ENCODE peak calls at places on chromosomes 13 and 19, in seven cellular contexts. One of them, this sample, is unnamed.
A peak's percentile ranks its signal among the peaks of the same experiment; 100 is the strongest.

GRCh38 chr13:45575830-45576180 is 39.7 kb downstream of the ERICH6B start:
- DNase-seq in lower lobe of right lung: no peak
- DNase-seq in body of pancreas: no peak
- DNase-seq in cardiac muscle cell: no peak
- DNase-seq in CD4-positive, alpha-beta memory T cell: no peak
- DNase-seq in tibial nerve: no peak
- DNase-seq in left ventricle myocardium inferior: no peak
- DNase-seq in this sample: no peak

GRCh38 chr19:52566588-52566987 is 3.5 kb upstream of the ZNF701 start:
- DNase-seq in lower lobe of right lung: no peak
- DNase-seq in body of pancreas: no peak
- DNase-seq in cardiac muscle cell: no peak
- DNase-seq in CD4-positive, alpha-beta memory T cell: no peak
- DNase-seq in tibial nerve: no peak
- DNase-seq in left ventricle myocardium inferior: no peak
- DNase-seq in this sample: no peak

GRCh38 chr19:17219286-17219685 is 4.1 kb downstream of the USE1 start:
- DNase-seq in lower lobe of right lung: no peak
- DNase-seq in body of pancreas: no peak
- DNase-seq in cardiac muscle cell: no peak
- DNase-seq in CD4-positive, alpha-beta memory T cell: no peak
- DNase-seq in tibial nerve: no peak
- DNase-seq in left ventricle myocardium inferior: no peak
- DNase-seq in this sample: no peak

GRCh38 chr19:33954686-33955085 is 158.0 kb downstream of the KCTD15 start:
- DNase-seq in lower lobe of right lung: no peak
- DNase-seq in body of pancreas: peak; percentile 52
- DNase-seq in cardiac muscle cell: no peak
- DNase-seq in CD4-positive, alpha-beta memory T cell: no peak
- DNase-seq in tibial nerve: no peak
- DNase-seq in left ventricle myocardium inferior: no peak
- DNase-seq in this sample: no peak

GRCh38 chr19:8324186-8325050 is 3.1 kb downstream of the RPS28 start:
- DNase-seq in lower lobe of right lung: no peak
- DNase-seq in body of pancreas: peak; percentile 18
- DNase-seq in cardiac muscle cell: no peak
- DNase-seq in CD4-positive, alpha-beta memory T cell: no peak
- DNase-seq in tibial nerve: no peak
- DNase-seq in left ventricle myocardium inferior: no peak
- DNase-seq in this sample: no peak

GRCh38 chr19:4713384-4713951 is 10.2 kb downstream of the DPP9 start:
- DNase-seq in lower lobe of right lung: no peak
- DNase-seq in body of pancreas: peak; percentile 54
- DNase-seq in cardiac muscle cell: no peak
- DNase-seq in CD4-positive, alpha-beta memory T cell: no peak
- DNase-seq in tibial nerve: peak; percentile 76
- DNase-seq in left ventricle myocardium inferior: peak; percentile 85
- DNase-seq in this sample: peak; percentile 98

GRCh38 chr13:36362251-36362650 is 16.1 kb upstream of the SPART start:
- DNase-seq in lower lobe of right lung: no peak
- DNase-seq in body of pancreas: no peak
- DNase-seq in cardiac muscle cell: no peak
- DNase-seq in CD4-positive, alpha-beta memory T cell: no peak
- DNase-seq in tibial nerve: no peak
- DNase-seq in left ventricle myocardium inferior: no peak
- DNase-seq in this sample: no peak

GRCh38 chr19:58519087-58519354 is 589 bp downstream of the ZBTB45 start:
- DNase-seq in lower lobe of right lung: peak; percentile 74
- DNase-seq in body of pancreas: peak; percentile 69
- DNase-seq in cardiac muscle cell: peak; percentile 87
- DNase-seq in CD4-positive, alpha-beta memory T cell: peak; percentile 39
- DNase-seq in tibial nerve: peak; percentile 39
- DNase-seq in left ventricle myocardium inferior: peak; percentile 58
- DNase-seq in this sample: peak; percentile 68

GRCh38 chr13:110684388-110685056 is 21.4 kb downstream of the CARS2 start:
- DNase-seq in lower lobe of right lung: no peak
- DNase-seq in body of pancreas: no peak
- DNase-seq in cardiac muscle cell: no peak
- DNase-seq in CD4-positive, alpha-beta memory T cell: no peak
- DNase-seq in tibial nerve: no peak
- DNase-seq in left ventricle myocardium inferior: no peak
- DNase-seq in this sample: no peak

GRCh38 chr13:99980201-99981114 is 1.1 kb upstream of the ZIC2 start:
- DNase-seq in lower lobe of right lung: no peak
- DNase-seq in body of pancreas: peak; percentile 73
- DNase-seq in cardiac muscle cell: peak; percentile 85
- DNase-seq in CD4-positive, alpha-beta memory T cell: peak; percentile 52
- DNase-seq in tibial nerve: no peak
- DNase-seq in left ventricle myocardium inferior: peak; percentile 61
- DNase-seq in this sample: peak; percentile 77

GRCh38 chr19:5567360-5567970 is at the start of gene TINCR:
- DNase-seq in lower lobe of right lung: no peak
- DNase-seq in body of pancreas: no peak
- DNase-seq in cardiac muscle cell: peak; percentile 67
- DNase-seq in CD4-positive, alpha-beta memory T cell: no peak
- DNase-seq in tibial nerve: no peak
- DNase-seq in left ventricle myocardium inferior: no peak
- DNase-seq in this sample: no peak

GRCh38 chr13:65508338-65508737 is 1721.8 kb downstream of the PCDH9 start:
- DNase-seq in lower lobe of right lung: no peak
- DNase-seq in body of pancreas: no peak
- DNase-seq in cardiac muscle cell: no peak
- DNase-seq in CD4-positive, alpha-beta memory T cell: no peak
- DNase-seq in tibial nerve: no peak
- DNase-seq in left ventricle myocardium inferior: no peak
- DNase-seq in this sample: no peak

GRCh38 chr13:36395280-36395679 is 37.0 kb upstream of the CCNA1 start:
- DNase-seq in lower lobe of right lung: no peak
- DNase-seq in body of pancreas: no peak
- DNase-seq in cardiac muscle cell: no peak
- DNase-seq in CD4-positive, alpha-beta memory T cell: no peak
- DNase-seq in tibial nerve: no peak
- DNase-seq in left ventricle myocardium inferior: no peak
- DNase-seq in this sample: no peak

GRCh38 chr13:24338721-24339120 is 29.3 kb downstream of the C1QTNF9 start:
- DNase-seq in lower lobe of right lung: no peak
- DNase-seq in body of pancreas: no peak
- DNase-seq in cardiac muscle cell: no peak
- DNase-seq in CD4-positive, alpha-beta memory T cell: no peak
- DNase-seq in tibial nerve: no peak
- DNase-seq in left ventricle myocardium inferior: no peak
- DNase-seq in this sample: no peak

GRCh38 chr19:19064098-19064722 is 416 bp downstream of the SLC25A42 start:
- DNase-seq in lower lobe of right lung: no peak
- DNase-seq in body of pancreas: no peak
- DNase-seq in cardiac muscle cell: no peak
- DNase-seq in CD4-positive, alpha-beta memory T cell: no peak
- DNase-seq in tibial nerve: no peak
- DNase-seq in left ventricle myocardium inferior: no peak
- DNase-seq in this sample: no peak

GRCh38 chr19:57078802-57079201 is 41.0 kb upstream of the USP29 start:
- DNase-seq in lower lobe of right lung: no peak
- DNase-seq in body of pancreas: no peak
- DNase-seq in cardiac muscle cell: no peak
- DNase-seq in CD4-positive, alpha-beta memory T cell: no peak
- DNase-seq in tibial nerve: no peak
- DNase-seq in left ventricle myocardium inferior: no peak
- DNase-seq in this sample: no peak
- H3K9me3 ChIP-seq in lower lobe of right lung: peaks cover 7% of the 10 kb centered on the region
- H3K9me3 ChIP-seq in body of pancreas: no peaks in the 10 kb centered on the region
- H3K9me3 ChIP-seq in cardiac muscle cell: no peaks in the 10 kb centered on the region
- H3K9me3 ChIP-seq in CD4-positive, alpha-beta memory T cell: no peaks in the 10 kb centered on the region
- H3K9me3 ChIP-seq in tibial nerve: peaks cover 60% of the 10 kb centered on the region
- H3K9me3 ChIP-seq in left ventricle myocardium inferior: peaks cover 8% of the 10 kb centered on the region
- H3K9me3 ChIP-seq in this sample: no peaks in the 10 kb centered on the region

DNA sequence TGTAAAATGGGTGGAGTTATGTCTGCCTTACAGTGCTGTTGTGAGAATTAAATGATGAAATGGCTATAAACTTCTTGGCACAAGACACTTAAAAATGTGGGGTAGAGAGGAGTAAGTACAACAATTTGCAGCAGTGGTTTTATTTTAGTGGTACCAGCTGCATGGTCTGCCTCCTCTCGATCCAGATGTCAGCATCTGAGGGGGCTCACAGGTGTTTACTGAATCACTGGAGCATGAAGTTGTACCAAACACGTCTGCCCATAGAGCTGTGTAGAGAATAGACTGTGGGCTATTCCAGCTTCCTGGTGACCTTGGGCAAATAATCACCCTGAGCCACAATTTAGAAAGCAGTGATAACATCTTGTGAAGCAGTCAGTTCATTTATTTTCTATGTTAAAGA is 11.1 kb downstream of the SLC10A2 start:
- DNase-seq in lower lobe of right lung: no peak
- DNase-seq in body of pancreas: no peak
- DNase-seq in cardiac muscle cell: no peak
- DNase-seq in CD4-positive, alpha-beta memory T cell: no peak
- DNase-seq in tibial nerve: no peak
- DNase-seq in left ventricle myocardium inferior: no peak
- DNase-seq in this sample: no peak
- H3K9me3 ChIP-seq in lower lobe of right lung: peaks cover 18% of the 10 kb centered on the region
- H3K9me3 ChIP-seq in body of pancreas: no peaks in the 10 kb centered on the region
- H3K9me3 ChIP-seq in cardiac muscle cell: peaks cover 3% of the 10 kb centered on the region
- H3K9me3 ChIP-seq in CD4-positive, alpha-beta memory T cell: no peaks in the 10 kb centered on the region
- H3K9me3 ChIP-seq in tibial nerve: peaks cover 23% of the 10 kb centered on the region
- H3K9me3 ChIP-seq in left ventricle myocardium inferior: peaks cover 53% of the 10 kb centered on the region
- H3K9me3 ChIP-seq in this sample: peaks cover 9% of the 10 kb centered on the region

DNA sequence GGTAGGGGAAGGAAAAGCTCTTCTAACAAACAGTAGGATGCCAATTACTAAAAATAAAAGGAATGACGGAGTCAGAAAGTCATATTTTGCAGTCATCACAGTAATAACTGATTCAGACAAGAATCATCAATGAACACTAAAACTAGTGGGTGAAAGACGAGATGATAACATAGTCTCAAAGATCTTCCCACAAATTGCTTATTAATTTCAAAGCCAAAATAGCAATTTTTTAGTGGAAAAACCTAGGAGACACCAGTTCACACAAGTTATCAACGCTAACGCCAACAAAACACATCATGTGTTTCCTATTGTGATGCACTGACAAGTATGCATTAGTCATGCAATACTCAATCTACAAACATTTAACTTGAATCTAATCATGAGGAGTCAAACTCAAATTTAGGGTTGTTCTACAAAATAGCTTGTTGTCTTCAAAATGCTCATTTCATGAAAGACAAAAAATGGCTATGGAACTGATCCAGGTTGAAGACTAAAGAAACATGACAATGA is 18.6 kb downstream of the ZNF233 start:
- DNase-seq in lower lobe of right lung: no peak
- DNase-seq in body of pancreas: no peak
- DNase-seq in cardiac muscle cell: no peak
- DNase-seq in CD4-positive, alpha-beta memory T cell: no peak
- DNase-seq in tibial nerve: no peak
- DNase-seq in left ventricle myocardium inferior: no peak
- DNase-seq in this sample: no peak
- H3K9me3 ChIP-seq in lower lobe of right lung: peaks cover 91% of the 10 kb centered on the region
- H3K9me3 ChIP-seq in body of pancreas: no peaks in the 10 kb centered on the region
- H3K9me3 ChIP-seq in cardiac muscle cell: no peaks in the 10 kb centered on the region
- H3K9me3 ChIP-seq in CD4-positive, alpha-beta memory T cell: peaks cover 23% of the 10 kb centered on the region
- H3K9me3 ChIP-seq in tibial nerve: peaks cover 99% of the 10 kb centered on the region
- H3K9me3 ChIP-seq in left ventricle myocardium inferior: peaks cover 98% of the 10 kb centered on the region
- H3K9me3 ChIP-seq in this sample: peaks cover 84% of the 10 kb centered on the region

GRCh38 chr19:54906819-54907218 is 871 bp downstream of the NCR1 start:
- DNase-seq in lower lobe of right lung: no peak
- DNase-seq in body of pancreas: no peak
- DNase-seq in cardiac muscle cell: no peak
- DNase-seq in CD4-positive, alpha-beta memory T cell: no peak
- DNase-seq in tibial nerve: no peak
- DNase-seq in left ventricle myocardium inferior: no peak
- DNase-seq in this sample: no peak

GRCh38 chr19:54903303-54903702 is 2.6 kb upstream of the NCR1 start:
- DNase-seq in lower lobe of right lung: no peak
- DNase-seq in body of pancreas: no peak
- DNase-seq in cardiac muscle cell: no peak
- DNase-seq in CD4-positive, alpha-beta memory T cell: no peak
- DNase-seq in tibial nerve: no peak
- DNase-seq in left ventricle myocardium inferior: no peak
- DNase-seq in this sample: no peak

GRCh38 chr19:54905908-54906511 is at the start of gene NCR1:
- DNase-seq in lower lobe of right lung: no peak
- DNase-seq in body of pancreas: no peak
- DNase-seq in cardiac muscle cell: no peak
- DNase-seq in CD4-positive, alpha-beta memory T cell: no peak
- DNase-seq in tibial nerve: no peak
- DNase-seq in left ventricle myocardium inferior: no peak
- DNase-seq in this sample: no peak

DNA sequence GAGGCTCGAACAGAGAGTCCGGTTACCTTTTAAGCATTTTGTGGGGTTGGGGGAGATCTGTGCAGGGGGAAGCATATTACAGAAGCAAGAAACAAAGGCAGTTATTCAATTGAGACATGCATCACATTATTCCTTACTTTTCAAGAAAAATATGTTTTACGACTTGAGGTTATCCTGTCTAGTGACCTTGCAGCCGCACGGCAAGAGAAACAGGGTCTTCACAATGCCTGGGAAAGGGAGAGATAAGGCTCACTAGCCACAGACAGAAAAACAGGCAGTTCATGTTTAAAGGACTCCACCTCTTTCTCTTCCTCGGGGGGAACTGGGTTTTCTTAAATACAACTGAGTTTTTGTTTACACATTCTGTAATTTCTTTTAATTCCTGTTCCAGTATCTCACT is 537 bp upstream of the NCR1 start:
- DNase-seq in lower lobe of right lung: no peak
- DNase-seq in body of pancreas: no peak
- DNase-seq in cardiac muscle cell: no peak
- DNase-seq in CD4-positive, alpha-beta memory T cell: no peak
- DNase-seq in tibial nerve: no peak
- DNase-seq in left ventricle myocardium inferior: no peak
- DNase-seq in this sample: no peak
- H3K9me3 ChIP-seq in lower lobe of right lung: no peaks in the 10 kb centered on the region
- H3K9me3 ChIP-seq in body of pancreas: no peaks in the 10 kb centered on the region
- H3K9me3 ChIP-seq in cardiac muscle cell: no peaks in the 10 kb centered on the region
- H3K9me3 ChIP-seq in CD4-positive, alpha-beta memory T cell: no peaks in the 10 kb centered on the region
- H3K9me3 ChIP-seq in tibial nerve: peaks cover 4% of the 10 kb centered on the region
- H3K9me3 ChIP-seq in left ventricle myocardium inferior: no peaks in the 10 kb centered on the region
- H3K9me3 ChIP-seq in this sample: no peaks in the 10 kb centered on the region

This sample was measured in psoas muscle.